ENCODE peak calls at places on chromosomes 11 and 22, in four cellular contexts. K is mesothelial cell of epicardium, Y is tibial artery, R is OCI-LY7. G is an unnamed sample.

GRCh38 chr22:39308614-39309363 is 10.6 kb downstream of the RPL3 start:
- DNase-seq in Y (peak), R (no peak), K (no peak), G (no peak)

GRCh38 chr11:3035333-3035732 is 21.9 kb downstream of the CARS1 start:
- DNase-seq in Y (no peak), R (no peak), K (no peak), G (no peak)

GRCh38 chr11:126098204-126098769 is 35.6 kb upstream of the CDON start:
- DNase-seq in K (no peak), R (no peak), Y (no peak), G (no peak)

GRCh38 chr11:104275992-104276391 is 112.0 kb upstream of the PDGFD start:
- DNase-seq in Y (no peak), R (no peak), K (no peak), G (no peak)

GRCh38 chr11:82927264-82927880 is 25.8 kb downstream of the DDIAS start:
- DNase-seq in K (no peak), Y (no peak), R (peak), G (no peak)

GRCh38 chr11:78299000-78299712 is 110.4 kb downstream of the USP35 start:
- DNase-seq in Y (no peak), R (no peak), K (no peak), G (no peak)

GRCh38 chr11:85898456-85898855 is 43.3 kb downstream of the CCDC83 start:
- DNase-seq in Y (no peak), K (no peak), R (no peak), G (no peak)

GRCh38 chr11:124793466-124794278 is 6.5 kb downstream of the MSANTD2 start:
- DNase-seq in R (peak), Y (no peak), K (no peak), G (no peak)

GRCh38 chr11:13104619-13105236 is 95.6 kb downstream of the RASSF10 start:
- DNase-seq in K (no peak), Y (no peak), R (no peak), G (no peak)

GRCh38 chr11:126608626-126609010 is 253.1 kb downstream of the ST3GAL4 start:
- DNase-seq in R (no peak), Y (no peak), K (no peak), G (no peak)

GRCh38 chr11:82546556-82547162 is 187.0 kb downstream of the FAM181B start:
- DNase-seq in K (no peak), Y (no peak), R (no peak), G (no peak)

GRCh38 chr11:66186470-66186869 is 82.0 kb upstream of the RAB1B start:
- DNase-seq in R (no peak), K (no peak), Y (no peak), G (no peak)

GRCh38 chr11:44427432-44427831 is 117.5 kb upstream of the ALX4 start:
- DNase-seq in K (no peak), R (peak), Y (no peak), G (no peak)

GRCh38 chr11:125063429-125064043 is 431 bp downstream of the SLC37A2 start:
- DNase-seq in Y (no peak), K (no peak), R (no peak), G (no peak)

GRCh38 chr11:47917643-47918369 is 62.6 kb upstream of the PTPRJ start:
- DNase-seq in R (peak), Y (peak), K (peak), G (no peak)

GRCh38 chr11:87454246-87454645 is 416.5 kb downstream of the TMEM135 start:
- DNase-seq in Y (no peak), K (no peak), R (peak), G (no peak)

GRCh38 chr22:31160328-31160978 is 471 bp downstream of the RNF185 start:
- DNase-seq in Y (no peak), R (no peak), K (peak), G (no peak)

GRCh38 chr22:42930810-42931420 is 73.8 kb upstream of the ARFGAP3 start:
- DNase-seq in K (no peak), R (peak), Y (no peak), G (no peak)

GRCh38 chr22:44807232-44807631 is 54.9 kb downstream of the ARHGAP8 start:
- DNase-seq in K (no peak), R (no peak), Y (no peak), G (no peak)

GRCh38 chr22:44809456-44809855 is 57.1 kb downstream of the ARHGAP8 start:
- DNase-seq in Y (no peak), R (no peak), K (no peak), G (no peak)

GRCh38 chr22:44811141-44811540 is 58.8 kb downstream of the ARHGAP8 start:
- DNase-seq in R (no peak), Y (peak), K (no peak), G (no peak)

GRCh38 chr22:44805663-44806062 is 53.3 kb downstream of the ARHGAP8 start:
- DNase-seq in Y (no peak), K (no peak), R (no peak), G (no peak)

GRCh38 chr22:44807915-44808690 is 55.7 kb downstream of the ARHGAP8 start:
- DNase-seq in K (no peak), R (peak), Y (no peak), G (no peak)
- TF ChIP-seq CTCF in K (no peak), R (peak), Y (no peak), G (no peak)

GRCh38 chr11:59865031-59865430 is 1.3 kb downstream of the TCN1 start:
- DNase-seq in K (no peak), Y (no peak), R (no peak), G (no peak)

GRCh38 chr11:59872076-59872475 is 5.8 kb upstream of the TCN1 start:
- DNase-seq in Y (no peak), R (no peak), K (no peak), G (no peak)

GRCh38 chr11:59862252-59862651 is 4.0 kb downstream of the TCN1 start:
- DNase-seq in Y (no peak), K (no peak), R (no peak), G (no peak)

GRCh38 chr11:59867946-59868345 is 1.7 kb upstream of the TCN1 start:
- DNase-seq in K (no peak), R (no peak), Y (no peak), G (no peak)

GRCh38 chr11:59866397-59866796 is at the start of gene TCN1:
- DNase-seq in R (no peak), K (no peak), Y (no peak), G (no peak)
- TF ChIP-seq CTCF in R (no peak), K (no peak), Y (no peak), G (no peak)

GRCh38 chr11:110712643-110713468 is 619 bp upstream of the ARHGAP20 start:
- DNase-seq in K (peak), Y (peak), R (no peak), G (peak)
- TF ChIP-seq CTCF in K (no peak), Y (no peak), R (no peak), G (no peak)

DNA sequence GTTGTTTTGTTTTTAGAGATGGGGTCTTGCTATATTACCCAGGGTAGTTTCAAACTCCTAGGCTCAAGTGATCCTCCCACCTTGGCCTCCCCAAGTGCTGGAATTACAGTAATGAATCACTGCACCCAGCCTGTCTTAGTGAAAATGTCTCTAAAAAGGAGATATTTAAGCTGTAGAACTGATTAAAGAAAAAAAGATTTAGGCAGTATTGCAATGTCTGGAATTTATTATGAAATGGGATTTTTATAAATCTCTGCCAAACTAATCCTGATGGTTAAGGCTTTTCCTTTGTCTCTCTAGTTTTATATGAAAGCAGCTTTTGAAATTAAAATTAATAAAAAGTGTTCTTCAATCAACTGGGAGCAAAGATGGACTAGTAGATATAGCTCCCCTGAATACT is 2.1 kb downstream of the PLAAT3 start:
- DNase-seq in K (no peak), R (no peak), Y (no peak), G (no peak)
- TF ChIP-seq CTCF in K (no peak), R (no peak), Y (no peak), G (no peak)

DNA sequence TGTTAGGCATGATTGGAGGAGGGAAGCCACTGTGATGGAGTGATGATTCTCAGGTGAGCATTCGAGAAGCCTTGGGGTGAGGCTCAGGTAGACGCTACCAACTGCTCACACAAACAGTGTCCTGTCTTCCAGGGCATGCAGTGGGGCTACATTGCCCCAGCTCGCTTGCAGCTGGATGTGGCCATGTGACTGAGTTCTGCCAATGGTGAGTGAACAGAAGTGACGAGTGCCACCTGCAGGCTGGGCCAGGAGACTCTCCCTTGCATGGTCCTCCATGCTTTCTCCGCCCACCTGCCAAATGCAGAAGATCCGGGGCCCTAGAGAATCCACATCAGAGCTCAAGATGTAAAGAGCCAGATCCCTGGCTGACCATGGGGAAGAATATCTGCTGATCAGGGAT is 195.9 kb downstream of the BCR start:
- DNase-seq in R (peak), K (no peak), Y (no peak), G (no peak)
- TF ChIP-seq CTCF in R (peak), K (no peak), Y (no peak), G (no peak)

GRCh38 chr22:24230911-24231656 is 13.8 kb downstream of the GGT5 start:
- DNase-seq in Y (peak), R (peak), K (no peak), G (peak)
- TF ChIP-seq CTCF in Y (no peak), R (peak), K (peak), G (peak)

GRCh38 chr22:49527611-49528419 is 299.9 kb downstream of the BRD1 start:
- DNase-seq in Y (no peak), R (no peak), K (no peak), G (no peak)
- TF ChIP-seq CTCF in Y (no peak), R (no peak), K (no peak), G (no peak)